ENCODE peak calls at places on chromosomes 6 and 20, in ten cellular contexts. One of them, this sample, is unnamed.
A peak's percentile ranks its signal among the peaks of the same experiment; 100 is the strongest.

GRCh38 chr20:4830212-4830607 is 108.5 kb downstream of the PRND start:
- DNase-seq in body of pancreas: no peak
- DNase-seq in NCI-H1105: no peak
- DNase-seq in stimulated activated CD8-positive, alpha-beta memory T cell treated with anti-CD3 and anti-CD28 coated beads, Interleukin-2, amount 100 ng/mL, for 1 hour: no peak
- DNase-seq in AG08395: no peak
- DNase-seq in activated CD4-positive, alpha-beta T cell treated with anti-CD3 and anti-CD28 coated beads, Interleukin-2, amount 50 U/mL, for 1 hour: no peak
- DNase-seq in ELR: no peak
- DNase-seq in left lung: no peak
- DNase-seq in spleen: no peak
- DNase-seq in T-cell: no peak
- DNase-seq in this sample: no peak

GRCh38 chr20:52168116-52168515 is 23.5 kb downstream of the ZFP64 start:
- DNase-seq in body of pancreas: no peak
- DNase-seq in NCI-H1105: no peak
- DNase-seq in stimulated activated CD8-positive, alpha-beta memory T cell treated with anti-CD3 and anti-CD28 coated beads, Interleukin-2, amount 100 ng/mL, for 1 hour: no peak
- DNase-seq in AG08395: no peak
- DNase-seq in activated CD4-positive, alpha-beta T cell treated with anti-CD3 and anti-CD28 coated beads, Interleukin-2, amount 50 U/mL, for 1 hour: no peak
- DNase-seq in ELR: no peak
- DNase-seq in left lung: no peak
- DNase-seq in spleen: no peak
- DNase-seq in T-cell: no peak
- DNase-seq in this sample: no peak

GRCh38 chr20:57048027-57048869 is 218.2 kb downstream of the BMP7 start:
- DNase-seq in body of pancreas: peak; percentile 29
- DNase-seq in NCI-H1105: no peak
- DNase-seq in stimulated activated CD8-positive, alpha-beta memory T cell treated with anti-CD3 and anti-CD28 coated beads, Interleukin-2, amount 100 ng/mL, for 1 hour: no peak
- DNase-seq in AG08395: peak; percentile 80
- DNase-seq in activated CD4-positive, alpha-beta T cell treated with anti-CD3 and anti-CD28 coated beads, Interleukin-2, amount 50 U/mL, for 1 hour: no peak
- DNase-seq in ELR: peak; percentile 81
- DNase-seq in left lung: no peak
- DNase-seq in spleen: no peak
- DNase-seq in T-cell: no peak
- DNase-seq in this sample: no peak

GRCh38 chr6:100366419-100366818 is 98.3 kb downstream of the SIM1 start:
- DNase-seq in body of pancreas: no peak
- DNase-seq in NCI-H1105: no peak
- DNase-seq in stimulated activated CD8-positive, alpha-beta memory T cell treated with anti-CD3 and anti-CD28 coated beads, Interleukin-2, amount 100 ng/mL, for 1 hour: no peak
- DNase-seq in AG08395: peak; percentile 42
- DNase-seq in activated CD4-positive, alpha-beta T cell treated with anti-CD3 and anti-CD28 coated beads, Interleukin-2, amount 50 U/mL, for 1 hour: no peak
- DNase-seq in ELR: peak; percentile 90
- DNase-seq in left lung: no peak
- DNase-seq in spleen: no peak
- DNase-seq in T-cell: no peak
- DNase-seq in this sample: no peak

GRCh38 chr20:33724439-33725094 is 4.5 kb upstream of the PXMP4 start:
- DNase-seq in body of pancreas: no peak
- DNase-seq in NCI-H1105: no peak
- DNase-seq in stimulated activated CD8-positive, alpha-beta memory T cell treated with anti-CD3 and anti-CD28 coated beads, Interleukin-2, amount 100 ng/mL, for 1 hour: no peak
- DNase-seq in AG08395: no peak
- DNase-seq in activated CD4-positive, alpha-beta T cell treated with anti-CD3 and anti-CD28 coated beads, Interleukin-2, amount 50 U/mL, for 1 hour: no peak
- DNase-seq in ELR: no peak
- DNase-seq in left lung: no peak
- DNase-seq in spleen: no peak
- DNase-seq in T-cell: no peak
- DNase-seq in this sample: no peak

GRCh38 chr6:146851837-146852236 is 253.1 kb downstream of the ADGB start:
- DNase-seq in body of pancreas: no peak
- DNase-seq in NCI-H1105: no peak
- DNase-seq in stimulated activated CD8-positive, alpha-beta memory T cell treated with anti-CD3 and anti-CD28 coated beads, Interleukin-2, amount 100 ng/mL, for 1 hour: no peak
- DNase-seq in AG08395: peak; percentile 76
- DNase-seq in activated CD4-positive, alpha-beta T cell treated with anti-CD3 and anti-CD28 coated beads, Interleukin-2, amount 50 U/mL, for 1 hour: no peak
- DNase-seq in ELR: peak; percentile 90
- DNase-seq in left lung: no peak
- DNase-seq in spleen: no peak
- DNase-seq in T-cell: no peak
- DNase-seq in this sample: no peak

GRCh38 chr20:57193094-57193493 is 73.3 kb downstream of the BMP7 start:
- DNase-seq in body of pancreas: no peak
- DNase-seq in NCI-H1105: no peak
- DNase-seq in stimulated activated CD8-positive, alpha-beta memory T cell treated with anti-CD3 and anti-CD28 coated beads, Interleukin-2, amount 100 ng/mL, for 1 hour: no peak
- DNase-seq in AG08395: no peak
- DNase-seq in activated CD4-positive, alpha-beta T cell treated with anti-CD3 and anti-CD28 coated beads, Interleukin-2, amount 50 U/mL, for 1 hour: no peak
- DNase-seq in ELR: no peak
- DNase-seq in left lung: no peak
- DNase-seq in spleen: peak; percentile 39
- DNase-seq in T-cell: no peak
- DNase-seq in this sample: no peak

GRCh38 chr6:167661456-167662103 is 165.1 kb upstream of the AFDN start:
- DNase-seq in body of pancreas: no peak
- DNase-seq in NCI-H1105: no peak
- DNase-seq in stimulated activated CD8-positive, alpha-beta memory T cell treated with anti-CD3 and anti-CD28 coated beads, Interleukin-2, amount 100 ng/mL, for 1 hour: no peak
- DNase-seq in AG08395: no peak
- DNase-seq in activated CD4-positive, alpha-beta T cell treated with anti-CD3 and anti-CD28 coated beads, Interleukin-2, amount 50 U/mL, for 1 hour: no peak
- DNase-seq in ELR: no peak
- DNase-seq in left lung: no peak
- DNase-seq in spleen: peak; percentile 41
- DNase-seq in T-cell: no peak
- DNase-seq in this sample: no peak

GRCh38 chr20:9442858-9443257 is 71.5 kb upstream of the LAMP5 start:
- DNase-seq in body of pancreas: no peak
- DNase-seq in NCI-H1105: peak; percentile 41
- DNase-seq in stimulated activated CD8-positive, alpha-beta memory T cell treated with anti-CD3 and anti-CD28 coated beads, Interleukin-2, amount 100 ng/mL, for 1 hour: no peak
- DNase-seq in AG08395: no peak
- DNase-seq in activated CD4-positive, alpha-beta T cell treated with anti-CD3 and anti-CD28 coated beads, Interleukin-2, amount 50 U/mL, for 1 hour: no peak
- DNase-seq in ELR: peak; percentile 6
- DNase-seq in left lung: no peak
- DNase-seq in spleen: no peak
- DNase-seq in T-cell: no peak
- DNase-seq in this sample: no peak

GRCh38 chr20:47847882-47848485 is 62.7 kb upstream of the SULF2 start:
- DNase-seq in body of pancreas: no peak
- DNase-seq in NCI-H1105: no peak
- DNase-seq in stimulated activated CD8-positive, alpha-beta memory T cell treated with anti-CD3 and anti-CD28 coated beads, Interleukin-2, amount 100 ng/mL, for 1 hour: no peak
- DNase-seq in AG08395: no peak
- DNase-seq in activated CD4-positive, alpha-beta T cell treated with anti-CD3 and anti-CD28 coated beads, Interleukin-2, amount 50 U/mL, for 1 hour: no peak
- DNase-seq in ELR: no peak
- DNase-seq in left lung: no peak
- DNase-seq in spleen: no peak
- DNase-seq in T-cell: no peak
- DNase-seq in this sample: no peak

GRCh38 chr6:56514395-56514794 is 128.3 kb downstream of the DST start:
- DNase-seq in body of pancreas: no peak
- DNase-seq in NCI-H1105: no peak
- DNase-seq in stimulated activated CD8-positive, alpha-beta memory T cell treated with anti-CD3 and anti-CD28 coated beads, Interleukin-2, amount 100 ng/mL, for 1 hour: no peak
- DNase-seq in AG08395: no peak
- DNase-seq in activated CD4-positive, alpha-beta T cell treated with anti-CD3 and anti-CD28 coated beads, Interleukin-2, amount 50 U/mL, for 1 hour: no peak
- DNase-seq in ELR: no peak
- DNase-seq in left lung: no peak
- DNase-seq in spleen: no peak
- DNase-seq in T-cell: no peak
- DNase-seq in this sample: no peak

GRCh38 chr6:27237089-27237723 is 10.3 kb upstream of the PRSS16 start:
- DNase-seq in body of pancreas: no peak
- DNase-seq in NCI-H1105: no peak
- DNase-seq in stimulated activated CD8-positive, alpha-beta memory T cell treated with anti-CD3 and anti-CD28 coated beads, Interleukin-2, amount 100 ng/mL, for 1 hour: no peak
- DNase-seq in AG08395: peak; percentile 20
- DNase-seq in activated CD4-positive, alpha-beta T cell treated with anti-CD3 and anti-CD28 coated beads, Interleukin-2, amount 50 U/mL, for 1 hour: no peak
- DNase-seq in ELR: peak; percentile 86
- DNase-seq in left lung: no peak
- DNase-seq in spleen: no peak
- DNase-seq in T-cell: no peak
- DNase-seq in this sample: no peak

GRCh38 chr6:14037402-14038277 is 79.9 kb upstream of the CD83 start:
- DNase-seq in body of pancreas: no peak
- DNase-seq in NCI-H1105: no peak
- DNase-seq in stimulated activated CD8-positive, alpha-beta memory T cell treated with anti-CD3 and anti-CD28 coated beads, Interleukin-2, amount 100 ng/mL, for 1 hour: no peak
- DNase-seq in AG08395: peak; percentile 83
- DNase-seq in activated CD4-positive, alpha-beta T cell treated with anti-CD3 and anti-CD28 coated beads, Interleukin-2, amount 50 U/mL, for 1 hour: no peak
- DNase-seq in ELR: peak; percentile 86
- DNase-seq in left lung: no peak
- DNase-seq in spleen: no peak
- DNase-seq in T-cell: no peak
- DNase-seq in this sample: no peak

GRCh38 chr6:137106183-137106582 is 61.4 kb upstream of the IL20RA start:
- DNase-seq in body of pancreas: no peak
- DNase-seq in NCI-H1105: no peak
- DNase-seq in stimulated activated CD8-positive, alpha-beta memory T cell treated with anti-CD3 and anti-CD28 coated beads, Interleukin-2, amount 100 ng/mL, for 1 hour: no peak
- DNase-seq in AG08395: no peak
- DNase-seq in activated CD4-positive, alpha-beta T cell treated with anti-CD3 and anti-CD28 coated beads, Interleukin-2, amount 50 U/mL, for 1 hour: no peak
- DNase-seq in ELR: no peak
- DNase-seq in left lung: no peak
- DNase-seq in spleen: no peak
- DNase-seq in T-cell: no peak
- DNase-seq in this sample: no peak

GRCh38 chr6:156718647-156719394 is 58.4 kb upstream of the ARID1B start:
- DNase-seq in body of pancreas: peak; percentile 50
- DNase-seq in NCI-H1105: no peak
- DNase-seq in stimulated activated CD8-positive, alpha-beta memory T cell treated with anti-CD3 and anti-CD28 coated beads, Interleukin-2, amount 100 ng/mL, for 1 hour: no peak
- DNase-seq in AG08395: peak; percentile 63
- DNase-seq in activated CD4-positive, alpha-beta T cell treated with anti-CD3 and anti-CD28 coated beads, Interleukin-2, amount 50 U/mL, for 1 hour: no peak
- DNase-seq in ELR: peak; percentile 86
- DNase-seq in left lung: no peak
- DNase-seq in spleen: no peak
- DNase-seq in T-cell: no peak
- DNase-seq in this sample: no peak

GRCh38 chr6:99334526-99335127 is 14.8 kb downstream of the FAXC start:
- DNase-seq in body of pancreas: no peak
- DNase-seq in NCI-H1105: peak; percentile 44
- DNase-seq in stimulated activated CD8-positive, alpha-beta memory T cell treated with anti-CD3 and anti-CD28 coated beads, Interleukin-2, amount 100 ng/mL, for 1 hour: no peak
- DNase-seq in AG08395: peak; percentile 53
- DNase-seq in activated CD4-positive, alpha-beta T cell treated with anti-CD3 and anti-CD28 coated beads, Interleukin-2, amount 50 U/mL, for 1 hour: no peak
- DNase-seq in ELR: peak; percentile 73
- DNase-seq in left lung: no peak
- DNase-seq in spleen: no peak
- DNase-seq in T-cell: no peak
- DNase-seq in this sample: no peak

GRCh38 chr6:168480481-168480880 is 39.5 kb downstream of the SMOC2 start:
- DNase-seq in body of pancreas: no peak
- DNase-seq in NCI-H1105: no peak
- DNase-seq in stimulated activated CD8-positive, alpha-beta memory T cell treated with anti-CD3 and anti-CD28 coated beads, Interleukin-2, amount 100 ng/mL, for 1 hour: no peak
- DNase-seq in AG08395: no peak
- DNase-seq in activated CD4-positive, alpha-beta T cell treated with anti-CD3 and anti-CD28 coated beads, Interleukin-2, amount 50 U/mL, for 1 hour: no peak
- DNase-seq in ELR: no peak
- DNase-seq in left lung: no peak
- DNase-seq in spleen: no peak
- DNase-seq in T-cell: no peak
- DNase-seq in this sample: no peak

This sample was measured in CD8-positive, alpha-beta T cell.